ENCODE peak calls at places on chromosomes 3 and 15, in nine cellular contexts. One of them, this sample, is unnamed.

GRCh38 chr3:110859340-110859739 is 212.3 kb upstream of the NECTIN3 start:
- DNase-seq in brain microvascular endothelial cell: no peak
- DNase-seq in mammary epithelial cell: no peak
- DNase-seq in Caco-2: no peak
- DNase-seq in breast epithelium: no peak
- DNase-seq in stomach: no peak
- DNase-seq in GM12865: no peak
- DNase-seq in HCT116: no peak
- DNase-seq in tibial nerve: no peak
- DNase-seq in this sample: no peak

GRCh38 chr3:8629151-8630021 is 15.2 kb downstream of the SSUH2 start:
- DNase-seq in brain microvascular endothelial cell: peak
- DNase-seq in mammary epithelial cell: peak
- DNase-seq in Caco-2: peak
- DNase-seq in breast epithelium: peak
- DNase-seq in stomach: peak
- DNase-seq in GM12865: peak
- DNase-seq in HCT116: peak
- DNase-seq in tibial nerve: peak
- DNase-seq in this sample: peak

GRCh38 chr15:62324382-62324781 is 159.3 kb upstream of the C2CD4B start:
- DNase-seq in brain microvascular endothelial cell: no peak
- DNase-seq in mammary epithelial cell: no peak
- DNase-seq in Caco-2: no peak
- DNase-seq in breast epithelium: no peak
- DNase-seq in stomach: no peak
- DNase-seq in GM12865: no peak
- DNase-seq in HCT116: no peak
- DNase-seq in tibial nerve: no peak
- DNase-seq in this sample: no peak

GRCh38 chr15:45715528-45715927 is 80.7 kb downstream of the SQOR start:
- DNase-seq in brain microvascular endothelial cell: no peak
- DNase-seq in mammary epithelial cell: no peak
- DNase-seq in Caco-2: no peak
- DNase-seq in breast epithelium: no peak
- DNase-seq in stomach: no peak
- DNase-seq in GM12865: no peak
- DNase-seq in HCT116: no peak
- DNase-seq in tibial nerve: no peak
- DNase-seq in this sample: no peak

GRCh38 chr3:24318668-24319287 is 175.9 kb downstream of the THRB start:
- DNase-seq in brain microvascular endothelial cell: peak
- DNase-seq in mammary epithelial cell: peak
- DNase-seq in Caco-2: no peak
- DNase-seq in breast epithelium: no peak
- DNase-seq in stomach: no peak
- DNase-seq in GM12865: no peak
- DNase-seq in HCT116: no peak
- DNase-seq in tibial nerve: no peak
- DNase-seq in this sample: no peak

GRCh38 chr3:73461582-73461981 is 163.2 kb downstream of the PDZRN3 start:
- DNase-seq in brain microvascular endothelial cell: peak
- DNase-seq in mammary epithelial cell: no peak
- DNase-seq in Caco-2: no peak
- DNase-seq in breast epithelium: no peak
- DNase-seq in stomach: no peak
- DNase-seq in GM12865: no peak
- DNase-seq in HCT116: no peak
- DNase-seq in tibial nerve: no peak
- DNase-seq in this sample: no peak

GRCh38 chr3:157073810-157074209 is 86.1 kb downstream of the CCNL1 start:
- DNase-seq in brain microvascular endothelial cell: peak
- DNase-seq in mammary epithelial cell: peak
- DNase-seq in Caco-2: no peak
- DNase-seq in breast epithelium: no peak
- DNase-seq in stomach: no peak
- DNase-seq in GM12865: no peak
- DNase-seq in HCT116: no peak
- DNase-seq in tibial nerve: no peak
- DNase-seq in this sample: no peak

GRCh38 chr15:51536965-51537574 is 85.5 kb downstream of the DMXL2 start:
- DNase-seq in brain microvascular endothelial cell: peak
- DNase-seq in mammary epithelial cell: no peak
- DNase-seq in Caco-2: no peak
- DNase-seq in breast epithelium: no peak
- DNase-seq in stomach: no peak
- DNase-seq in GM12865: peak
- DNase-seq in HCT116: peak
- DNase-seq in tibial nerve: peak
- DNase-seq in this sample: no peak

GRCh38 chr15:101204744-101205535 is 46.9 kb downstream of the CHSY1 start:
- DNase-seq in brain microvascular endothelial cell: no peak
- DNase-seq in mammary epithelial cell: no peak
- DNase-seq in Caco-2: no peak
- DNase-seq in breast epithelium: no peak
- DNase-seq in stomach: no peak
- DNase-seq in GM12865: no peak
- DNase-seq in HCT116: no peak
- DNase-seq in tibial nerve: no peak
- DNase-seq in this sample: no peak

GRCh38 chr3:89803711-89804110 is 696.3 kb downstream of the EPHA3 start:
- DNase-seq in brain microvascular endothelial cell: no peak
- DNase-seq in mammary epithelial cell: no peak
- DNase-seq in Caco-2: no peak
- DNase-seq in breast epithelium: no peak
- DNase-seq in stomach: no peak
- DNase-seq in GM12865: no peak
- DNase-seq in HCT116: no peak
- DNase-seq in tibial nerve: no peak
- DNase-seq in this sample: no peak

GRCh38 chr3:111714305-111714704 is 119.2 kb upstream of the ZBED2 start:
- DNase-seq in brain microvascular endothelial cell: no peak
- DNase-seq in mammary epithelial cell: peak
- DNase-seq in Caco-2: no peak
- DNase-seq in breast epithelium: no peak
- DNase-seq in stomach: no peak
- DNase-seq in GM12865: no peak
- DNase-seq in HCT116: no peak
- DNase-seq in tibial nerve: no peak
- DNase-seq in this sample: no peak

GRCh38 chr3:7393944-7394605 is 533.2 kb downstream of the GRM7 start:
- DNase-seq in brain microvascular endothelial cell: no peak
- DNase-seq in mammary epithelial cell: no peak
- DNase-seq in Caco-2: no peak
- DNase-seq in breast epithelium: no peak
- DNase-seq in stomach: no peak
- DNase-seq in GM12865: peak
- DNase-seq in HCT116: no peak
- DNase-seq in tibial nerve: no peak
- DNase-seq in this sample: no peak

GRCh38 chr15:64251121-64251520 is 88.3 kb upstream of the PPIB start:
- DNase-seq in brain microvascular endothelial cell: no peak
- DNase-seq in mammary epithelial cell: no peak
- DNase-seq in Caco-2: no peak
- DNase-seq in breast epithelium: no peak
- DNase-seq in stomach: no peak
- DNase-seq in GM12865: no peak
- DNase-seq in HCT116: no peak
- DNase-seq in tibial nerve: no peak
- DNase-seq in this sample: no peak

GRCh38 chr3:184341925-184342324 is 4.5 kb downstream of the FAM131A start:
- DNase-seq in brain microvascular endothelial cell: no peak
- DNase-seq in mammary epithelial cell: peak
- DNase-seq in Caco-2: no peak
- DNase-seq in breast epithelium: no peak
- DNase-seq in stomach: peak
- DNase-seq in GM12865: no peak
- DNase-seq in HCT116: no peak
- DNase-seq in tibial nerve: no peak
- DNase-seq in this sample: no peak

GRCh38 chr15:92629975-92630626 is 25.5 kb downstream of the FAM174B start:
- DNase-seq in brain microvascular endothelial cell: no peak
- DNase-seq in mammary epithelial cell: no peak
- DNase-seq in Caco-2: no peak
- DNase-seq in breast epithelium: peak
- DNase-seq in stomach: peak
- DNase-seq in GM12865: no peak
- DNase-seq in HCT116: no peak
- DNase-seq in tibial nerve: no peak
- DNase-seq in this sample: no peak

GRCh38 chr15:51737538-51738305 is at the start of gene LYSMD2:
- DNase-seq in brain microvascular endothelial cell: peak
- DNase-seq in mammary epithelial cell: peak
- DNase-seq in Caco-2: no peak
- DNase-seq in breast epithelium: peak
- DNase-seq in stomach: peak
- DNase-seq in GM12865: peak
- DNase-seq in HCT116: no peak
- DNase-seq in tibial nerve: peak
- DNase-seq in this sample: peak

GRCh38 chr15:29114277-29115092 is 155.1 kb downstream of the NSMCE3 start:
- DNase-seq in brain microvascular endothelial cell: no peak
- DNase-seq in mammary epithelial cell: no peak
- DNase-seq in Caco-2: no peak
- DNase-seq in breast epithelium: no peak
- DNase-seq in stomach: no peak
- DNase-seq in GM12865: no peak
- DNase-seq in HCT116: no peak
- DNase-seq in tibial nerve: no peak
- DNase-seq in this sample: no peak

DNA sequence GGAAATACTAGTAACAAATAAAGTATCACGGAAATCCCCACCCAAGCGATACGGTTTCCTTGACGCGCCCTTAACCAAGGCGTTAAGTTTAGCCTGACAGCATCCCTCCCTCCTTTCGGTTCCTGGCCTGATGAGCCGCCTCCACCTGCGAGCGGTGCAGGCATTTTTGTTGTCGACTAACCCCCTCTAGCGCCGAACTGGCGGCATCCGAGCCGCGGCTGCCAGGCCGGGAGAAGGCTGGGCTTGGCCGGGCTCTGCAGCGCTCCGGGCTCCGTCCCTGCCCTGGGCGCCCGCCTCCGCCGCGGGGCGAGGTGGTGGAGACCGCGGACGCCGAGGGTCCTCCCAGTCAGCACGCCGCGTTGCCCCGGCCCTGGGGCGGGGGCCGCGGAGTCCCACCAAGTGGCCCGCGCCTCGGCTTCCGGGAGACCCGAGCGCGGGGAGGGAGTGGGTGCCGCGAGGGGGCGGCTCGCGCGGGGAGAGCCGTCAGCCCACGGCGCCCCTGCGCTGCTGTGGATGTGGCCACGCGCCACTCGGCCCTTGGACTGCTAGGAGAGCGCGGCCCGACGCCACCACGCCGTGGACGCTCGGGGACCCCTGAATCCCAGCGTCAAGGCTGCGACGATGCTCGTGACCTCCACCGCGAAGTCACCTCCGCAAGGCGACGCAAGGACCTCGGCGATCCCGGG is 1.1 kb upstream of the EPHA6 start:
- DNase-seq in brain microvascular endothelial cell: peak
- DNase-seq in mammary epithelial cell: peak
- DNase-seq in Caco-2: peak
- DNase-seq in breast epithelium: peak
- DNase-seq in stomach: peak
- DNase-seq in GM12865: peak
- DNase-seq in HCT116: no peak
- DNase-seq in tibial nerve: peak
- DNase-seq in this sample: peak
- TF ChIP-seq CTCF in brain microvascular endothelial cell: peak
- TF ChIP-seq CTCF in mammary epithelial cell: peak
- TF ChIP-seq CTCF in Caco-2: peak
- TF ChIP-seq CTCF in breast epithelium: no peak
- TF ChIP-seq CTCF in stomach: no peak
- TF ChIP-seq CTCF in GM12865: peak
- TF ChIP-seq CTCF in HCT116: no peak
- TF ChIP-seq CTCF in tibial nerve: peak
- TF ChIP-seq CTCF in this sample: peak

GRCh38 chr3:126960604-126960995 is 22.3 kb upstream of the PLXNA1 start:
- DNase-seq in brain microvascular endothelial cell: no peak
- DNase-seq in mammary epithelial cell: no peak
- DNase-seq in Caco-2: no peak
- DNase-seq in breast epithelium: peak
- DNase-seq in stomach: no peak
- DNase-seq in GM12865: no peak
- DNase-seq in HCT116: no peak
- DNase-seq in tibial nerve: no peak
- DNase-seq in this sample: no peak
- TF ChIP-seq CTCF in brain microvascular endothelial cell: no peak
- TF ChIP-seq CTCF in mammary epithelial cell: no peak
- TF ChIP-seq CTCF in Caco-2: no peak
- TF ChIP-seq CTCF in breast epithelium: no peak
- TF ChIP-seq CTCF in stomach: no peak
- TF ChIP-seq CTCF in GM12865: no peak
- TF ChIP-seq CTCF in HCT116: no peak
- TF ChIP-seq CTCF in tibial nerve: no peak
- TF ChIP-seq CTCF in this sample: no peak

GRCh38 chr3:37740471-37740870 is 121.2 kb upstream of the CTDSPL start:
- DNase-seq in brain microvascular endothelial cell: no peak
- DNase-seq in mammary epithelial cell: no peak
- DNase-seq in Caco-2: no peak
- DNase-seq in breast epithelium: no peak
- DNase-seq in stomach: no peak
- DNase-seq in GM12865: no peak
- DNase-seq in HCT116: no peak
- DNase-seq in tibial nerve: no peak
- DNase-seq in this sample: peak

GRCh38 chr3:37739579-37740290 is 121.9 kb upstream of the CTDSPL start:
- DNase-seq in brain microvascular endothelial cell: no peak
- DNase-seq in mammary epithelial cell: no peak
- DNase-seq in Caco-2: peak
- DNase-seq in breast epithelium: no peak
- DNase-seq in stomach: no peak
- DNase-seq in GM12865: no peak
- DNase-seq in HCT116: no peak
- DNase-seq in tibial nerve: no peak
- DNase-seq in this sample: peak

GRCh38 chr3:37742574-37743212 is 119.0 kb upstream of the CTDSPL start:
- DNase-seq in brain microvascular endothelial cell: no peak
- DNase-seq in mammary epithelial cell: no peak
- DNase-seq in Caco-2: no peak
- DNase-seq in breast epithelium: no peak
- DNase-seq in stomach: no peak
- DNase-seq in GM12865: no peak
- DNase-seq in HCT116: no peak
- DNase-seq in tibial nerve: no peak
- DNase-seq in this sample: no peak

GRCh38 chr3:37742121-37742520 is 119.6 kb upstream of the CTDSPL start:
- DNase-seq in brain microvascular endothelial cell: no peak
- DNase-seq in mammary epithelial cell: no peak
- DNase-seq in Caco-2: no peak
- DNase-seq in breast epithelium: no peak
- DNase-seq in stomach: no peak
- DNase-seq in GM12865: no peak
- DNase-seq in HCT116: no peak
- DNase-seq in tibial nerve: no peak
- DNase-seq in this sample: peak

GRCh38 chr3:37741644-37742043 is 120.0 kb upstream of the CTDSPL start:
- DNase-seq in brain microvascular endothelial cell: no peak
- DNase-seq in mammary epithelial cell: peak
- DNase-seq in Caco-2: no peak
- DNase-seq in breast epithelium: no peak
- DNase-seq in stomach: peak
- DNase-seq in GM12865: no peak
- DNase-seq in HCT116: peak
- DNase-seq in tibial nerve: peak
- DNase-seq in this sample: peak
- TF ChIP-seq CTCF in brain microvascular endothelial cell: peak
- TF ChIP-seq CTCF in mammary epithelial cell: peak
- TF ChIP-seq CTCF in Caco-2: no peak
- TF ChIP-seq CTCF in breast epithelium: peak
- TF ChIP-seq CTCF in stomach: no peak
- TF ChIP-seq CTCF in GM12865: no peak
- TF ChIP-seq CTCF in HCT116: peak
- TF ChIP-seq CTCF in tibial nerve: peak
- TF ChIP-seq CTCF in this sample: peak

GRCh38 chr3:149536429-149536828 is 61.9 kb downstream of the TM4SF4 start:
- DNase-seq in brain microvascular endothelial cell: peak
- DNase-seq in mammary epithelial cell: no peak
- DNase-seq in Caco-2: no peak
- DNase-seq in breast epithelium: peak
- DNase-seq in stomach: no peak
- DNase-seq in GM12865: no peak
- DNase-seq in HCT116: no peak
- DNase-seq in tibial nerve: no peak
- DNase-seq in this sample: no peak
- TF ChIP-seq CTCF in brain microvascular endothelial cell: no peak
- TF ChIP-seq CTCF in mammary epithelial cell: no peak
- TF ChIP-seq CTCF in Caco-2: no peak
- TF ChIP-seq CTCF in breast epithelium: no peak
- TF ChIP-seq CTCF in stomach: no peak
- TF ChIP-seq CTCF in GM12865: no peak
- TF ChIP-seq CTCF in HCT116: no peak
- TF ChIP-seq CTCF in tibial nerve: no peak
- TF ChIP-seq CTCF in this sample: no peak

This sample was measured in osteocyte.